ENCODE peak calls at places on chromosomes 2 and 18, in four cellular contexts. One of them, this sample, is unnamed.

GRCh38 chr18:45792551-45793294 is 32.8 kb upstream of the SIGLEC15 start:
- DNase-seq in NB4: no peak
- DNase-seq in body of pancreas: no peak
- DNase-seq in IMR-90: peak
- DNase-seq in this sample: no peak

GRCh38 chr2:240514631-240515030 is 43.2 kb downstream of the ANKMY1 start:
- DNase-seq in NB4: no peak
- DNase-seq in body of pancreas: no peak
- DNase-seq in IMR-90: no peak
- DNase-seq in this sample: no peak

GRCh38 chr2:104582471-104582870 is 271.4 kb upstream of the POU3F3 start:
- DNase-seq in NB4: no peak
- DNase-seq in body of pancreas: no peak
- DNase-seq in IMR-90: no peak
- DNase-seq in this sample: no peak

GRCh38 chr18:6949800-6950586 is 167.6 kb downstream of the LAMA1 start:
- DNase-seq in NB4: no peak
- DNase-seq in body of pancreas: peak
- DNase-seq in IMR-90: no peak
- DNase-seq in this sample: no peak

GRCh38 chr2:179981085-179981484 is 26.0 kb downstream of the CWC22 start:
- DNase-seq in NB4: no peak
- DNase-seq in body of pancreas: no peak
- DNase-seq in IMR-90: peak
- DNase-seq in this sample: no peak

GRCh38 chr18:400466-400865 is 100.0 kb downstream of the COLEC12 start:
- DNase-seq in NB4: peak
- DNase-seq in body of pancreas: no peak
- DNase-seq in IMR-90: peak
- DNase-seq in this sample: no peak

GRCh38 chr2:64829522-64829921 is 159.7 kb upstream of the SLC1A4 start:
- DNase-seq in NB4: no peak
- DNase-seq in body of pancreas: no peak
- DNase-seq in IMR-90: no peak
- DNase-seq in this sample: no peak

GRCh38 chr2:239830066-239830717 is 194.9 kb downstream of the NDUFA10 start:
- DNase-seq in NB4: no peak
- DNase-seq in body of pancreas: no peak
- DNase-seq in IMR-90: no peak
- DNase-seq in this sample: no peak

GRCh38 chr2:96869281-96869823 is 528 bp downstream of the SEMA4C start:
- DNase-seq in NB4: peak
- DNase-seq in body of pancreas: peak
- DNase-seq in IMR-90: peak
- DNase-seq in this sample: peak

GRCh38 chr2:21289994-21290393 is 166.2 kb downstream of the TDRD15 start:
- DNase-seq in NB4: no peak
- DNase-seq in body of pancreas: no peak
- DNase-seq in IMR-90: peak
- DNase-seq in this sample: no peak

GRCh38 chr2:10286216-10287037 is 16.3 kb upstream of the HPCAL1 start:
- DNase-seq in NB4: no peak
- DNase-seq in body of pancreas: peak
- DNase-seq in IMR-90: no peak
- DNase-seq in this sample: no peak

GRCh38 chr2:217064234-217065103 is 204.6 kb upstream of the TNP1 start:
- DNase-seq in NB4: peak
- DNase-seq in body of pancreas: no peak
- DNase-seq in IMR-90: no peak
- DNase-seq in this sample: no peak

GRCh38 chr18:52160652-52161051 is 179.3 kb upstream of the DCC start:
- DNase-seq in NB4: no peak
- DNase-seq in body of pancreas: no peak
- DNase-seq in IMR-90: no peak
- DNase-seq in this sample: no peak

GRCh38 chr18:28682912-28683311 is 506.0 kb upstream of the CDH2 start:
- DNase-seq in NB4: no peak
- DNase-seq in body of pancreas: no peak
- DNase-seq in IMR-90: no peak
- DNase-seq in this sample: no peak

GRCh38 chr2:42569116-42569711 is 782 bp downstream of the MTA3 start:
- DNase-seq in NB4: peak
- DNase-seq in body of pancreas: peak
- DNase-seq in IMR-90: peak
- DNase-seq in this sample: peak

GRCh38 chr2:175437167-175437566 is 255.7 kb upstream of the ATP5MC3 start:
- DNase-seq in NB4: no peak
- DNase-seq in body of pancreas: no peak
- DNase-seq in IMR-90: no peak
- DNase-seq in this sample: no peak

GRCh38 chr2:170525566-170525900 is 189.6 kb upstream of the SP5 start:
- DNase-seq in NB4: no peak
- DNase-seq in body of pancreas: peak
- DNase-seq in IMR-90: peak
- DNase-seq in this sample: no peak

GRCh38 chr2:157229572-157229971 is 27.9 kb upstream of the GALNT5 start:
- DNase-seq in NB4: no peak
- DNase-seq in body of pancreas: no peak
- DNase-seq in IMR-90: peak
- DNase-seq in this sample: no peak

GRCh38 chr2:143852748-143853147 is 667.2 kb downstream of the ZEB2 start:
- DNase-seq in NB4: peak
- DNase-seq in body of pancreas: peak
- DNase-seq in IMR-90: no peak
- DNase-seq in this sample: no peak

GRCh38 chr18:26510337-26510736 is 38.0 kb downstream of the KCTD1 start:
- DNase-seq in NB4: no peak
- DNase-seq in body of pancreas: no peak
- DNase-seq in IMR-90: no peak
- DNase-seq in this sample: peak

DNA sequence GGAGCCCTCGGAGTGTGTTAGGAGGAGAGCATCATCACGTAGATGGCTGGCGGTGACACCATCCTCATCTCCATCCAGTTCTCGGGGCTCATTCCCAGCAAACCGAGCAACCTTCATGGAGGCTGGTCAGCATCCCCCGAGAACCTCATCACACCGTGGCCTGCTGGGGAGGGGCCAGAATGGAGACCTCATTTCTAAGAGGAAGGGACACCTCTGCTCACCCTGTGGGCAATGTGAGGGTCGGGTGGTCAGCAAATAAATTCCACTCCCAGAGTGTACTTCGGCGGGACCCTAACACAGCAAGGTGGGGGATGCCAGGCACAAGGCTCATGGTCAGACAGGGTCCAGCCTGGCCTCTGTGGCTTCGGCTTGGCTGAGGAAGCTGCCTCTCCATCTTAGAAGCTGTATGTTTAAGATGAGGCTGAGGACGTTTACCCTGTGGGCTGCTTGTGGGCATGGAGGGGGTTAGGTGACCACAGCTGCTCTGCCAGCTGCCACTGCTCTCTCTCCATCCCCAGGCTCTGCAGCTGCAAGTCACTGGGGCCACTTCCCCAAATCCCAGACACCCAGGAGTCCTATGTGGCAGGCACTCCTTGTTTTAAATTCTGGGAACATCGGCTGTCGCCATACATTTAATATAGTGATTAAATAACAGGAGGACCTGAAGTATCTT is 56.5 kb upstream of the PXDN start:
- DNase-seq in NB4: peak
- DNase-seq in body of pancreas: no peak
- DNase-seq in IMR-90: no peak
- DNase-seq in this sample: no peak
- TF ChIP-seq POLR2A in NB4: no peak
- TF ChIP-seq POLR2A in body of pancreas: no peak
- TF ChIP-seq POLR2A in IMR-90: no peak
- TF ChIP-seq POLR2A in this sample: no peak

GRCh38 chr2:160060297-160060696 is 2.1 kb downstream of the PLA2R1 start:
- DNase-seq in NB4: no peak
- DNase-seq in body of pancreas: no peak
- DNase-seq in IMR-90: no peak
- DNase-seq in this sample: no peak

GRCh38 chr2:160061533-160062282 is 707 bp downstream of the PLA2R1 start:
- DNase-seq in NB4: no peak
- DNase-seq in body of pancreas: no peak
- DNase-seq in IMR-90: no peak
- DNase-seq in this sample: no peak

GRCh38 chr2:160063266-160063665 is 851 bp upstream of the PLA2R1 start:
- DNase-seq in NB4: no peak
- DNase-seq in body of pancreas: no peak
- DNase-seq in IMR-90: no peak
- DNase-seq in this sample: no peak

GRCh38 chr2:160063895-160064577 is 1.6 kb upstream of the PLA2R1 start:
- DNase-seq in NB4: no peak
- DNase-seq in body of pancreas: no peak
- DNase-seq in IMR-90: no peak
- DNase-seq in this sample: no peak

GRCh38 chr2:160062283-160063005 is at the start of gene PLA2R1:
- DNase-seq in NB4: no peak
- DNase-seq in body of pancreas: peak
- DNase-seq in IMR-90: peak
- DNase-seq in this sample: no peak
- TF ChIP-seq POLR2A in NB4: no peak
- TF ChIP-seq POLR2A in body of pancreas: peak
- TF ChIP-seq POLR2A in IMR-90: no peak
- TF ChIP-seq POLR2A in this sample: no peak

GRCh38 chr2:236568068-236568921 is 1.3 kb upstream of the ACKR3 start:
- DNase-seq in NB4: no peak
- DNase-seq in body of pancreas: peak
- DNase-seq in IMR-90: no peak
- DNase-seq in this sample: no peak
- TF ChIP-seq POLR2A in NB4: no peak
- TF ChIP-seq POLR2A in body of pancreas: peak
- TF ChIP-seq POLR2A in IMR-90: no peak
- TF ChIP-seq POLR2A in this sample: no peak

GRCh38 chr2:232563580-232563979 is 13.1 kb downstream of the EIF4E2 start:
- DNase-seq in NB4: no peak
- DNase-seq in body of pancreas: no peak
- DNase-seq in IMR-90: peak
- DNase-seq in this sample: no peak
- TF ChIP-seq POLR2A in NB4: no peak
- TF ChIP-seq POLR2A in body of pancreas: no peak
- TF ChIP-seq POLR2A in IMR-90: no peak
- TF ChIP-seq POLR2A in this sample: peak

GRCh38 chr2:120548627-120549026 is 187.0 kb upstream of the GLI2 start:
- DNase-seq in NB4: no peak
- DNase-seq in body of pancreas: peak
- DNase-seq in IMR-90: no peak
- DNase-seq in this sample: no peak
- TF ChIP-seq POLR2A in NB4: no peak
- TF ChIP-seq POLR2A in body of pancreas: no peak
- TF ChIP-seq POLR2A in IMR-90: no peak
- TF ChIP-seq POLR2A in this sample: no peak

DNA sequence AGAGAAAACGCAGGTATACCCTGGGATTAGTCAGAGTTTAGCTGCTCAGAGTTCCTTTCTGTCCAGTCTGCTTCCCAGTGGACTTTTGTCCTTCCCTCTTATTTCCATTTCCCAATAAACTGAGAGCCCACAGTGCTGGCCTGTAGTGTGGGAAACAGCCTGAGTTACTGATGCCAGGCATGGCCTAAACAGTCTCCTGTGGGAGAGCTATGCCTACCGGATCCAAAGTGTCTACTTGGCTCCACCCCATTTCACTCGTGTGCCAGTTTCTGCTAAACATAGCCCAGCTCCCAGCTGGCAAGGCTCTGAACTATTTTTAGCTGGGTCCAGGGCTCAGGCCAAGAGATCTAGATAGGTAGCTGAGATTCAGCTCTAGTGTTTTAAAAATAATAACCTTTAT is 15.6 kb upstream of the PPP1CB start:
- DNase-seq in NB4: no peak
- DNase-seq in body of pancreas: peak
- DNase-seq in IMR-90: no peak
- DNase-seq in this sample: no peak
- TF ChIP-seq POLR2A in NB4: no peak
- TF ChIP-seq POLR2A in body of pancreas: peak
- TF ChIP-seq POLR2A in IMR-90: no peak
- TF ChIP-seq POLR2A in this sample: no peak

DNA sequence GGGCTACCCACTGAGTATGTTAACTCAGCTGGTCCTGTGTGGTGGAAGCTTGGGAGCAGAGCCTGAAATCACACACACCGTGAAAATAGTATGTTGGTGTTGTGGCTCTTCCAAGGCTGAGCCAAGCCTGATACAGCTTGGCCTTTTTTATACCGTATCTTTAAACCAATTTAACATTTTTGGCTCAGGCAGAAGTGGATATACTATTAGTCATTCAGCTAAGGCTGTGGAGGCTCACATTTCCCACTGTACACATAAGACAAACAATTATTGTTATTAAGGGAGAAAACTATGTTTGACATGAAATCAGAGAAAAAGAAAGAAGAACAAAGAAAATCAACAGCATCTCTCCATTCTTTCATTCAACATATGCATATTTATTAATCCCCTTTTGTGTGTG is 159.0 kb downstream of the BCL11A start:
- DNase-seq in NB4: no peak
- DNase-seq in body of pancreas: no peak
- DNase-seq in IMR-90: peak
- DNase-seq in this sample: no peak
- TF ChIP-seq POLR2A in NB4: no peak
- TF ChIP-seq POLR2A in body of pancreas: no peak
- TF ChIP-seq POLR2A in IMR-90: no peak
- TF ChIP-seq POLR2A in this sample: no peak